ENCODE peak calls at places on chromosomes 4 and X, in four cellular contexts. B, S, C and H are unnamed samples.

GRCh38 chr4:137421796-137422195 is 110.5 kb downstream of the PCDH18 start:
- DNase-seq in B (no peak), S (no peak), C (no peak), H (no peak)

GRCh38 chr4:124090007-124090406 is 622.5 kb downstream of the ANKRD50 start:
- DNase-seq in B (no peak), S (no peak), C (no peak), H (no peak)

GRCh38 chr4:41575207-41575606 is 37.2 kb downstream of the LIMCH1 start:
- DNase-seq in B (no peak), S (no peak), C (no peak), H (no peak)

GRCh38 chr4:141486375-141486997 is 149.9 kb upstream of the IL15 start:
- DNase-seq in B (no peak), S (no peak), C (no peak), H (no peak)

GRCh38 chrX:10062980-10063379 is 93.8 kb upstream of the CLCN4 start:
- DNase-seq in B (no peak), S (no peak), C (no peak), H (no peak)

GRCh38 chr4:83096397-83096796 is 18.1 kb downstream of the PLAC8 start:
- DNase-seq in B (no peak), S (no peak), C (no peak), H (no peak)

GRCh38 chrX:124534530-124534929 is 188.2 kb downstream of the SH2D1A start:
- DNase-seq in B (no peak), S (no peak), C (no peak), H (no peak)

GRCh38 chrX:67720344-67720743 is 176.5 kb downstream of the AR start:
- DNase-seq in B (no peak), S (peak; percentile 83), C (no peak), H (no peak)

GRCh38 chrX:154368630-154369452 is 5.6 kb downstream of the FLNA start:
- DNase-seq in B (peak; percentile 91), S (peak; percentile 83), C (no peak), H (peak; percentile 97)

GRCh38 chr4:121936101-121936500 is 15.8 kb downstream of the TRPC3 start:
- DNase-seq in B (no peak), S (no peak), C (no peak), H (no peak)

GRCh38 chrX:33831211-33831610 is 300.9 kb downstream of the FAM47A start:
- DNase-seq in B (no peak), S (no peak), C (no peak), H (no peak)

GRCh38 chr4:164438321-164438720 is 315.6 kb upstream of the SMIM31 start:
- DNase-seq in B (no peak), S (no peak), C (no peak), H (no peak)

GRCh38 chr4:113665036-113665435 is 96.5 kb downstream of the CAMK2D start:
- DNase-seq in B (no peak), S (no peak), C (no peak), H (no peak)

GRCh38 chr4:610411-611261 is 14.7 kb upstream of the PDE6B start:
- DNase-seq in B (peak; percentile 43), S (no peak), C (no peak), H (no peak)

GRCh38 chrX:13747836-13748235 is 13.3 kb downstream of the OFD1 start:
- DNase-seq in B (no peak), S (peak; percentile 56), C (peak; percentile 29), H (no peak)

GRCh38 chr4:113455081-113455480 is 306.5 kb downstream of the CAMK2D start:
- DNase-seq in B (no peak), S (no peak), C (no peak), H (no peak)